ENCODE peak calls at places on chromosomes 11 and 22, in eight cellular contexts. One of them, this sample, is unnamed.
A peak's percentile ranks its signal among the peaks of the same experiment; 100 is the strongest.

GRCh38 chr11:108483163-108483562 is 15.0 kb downstream of the POGLUT3 start:
- DNase-seq in activated CD8-positive, alpha-beta memory T cell treated with anti-CD3 and anti-CD28 coated beads, Interleukin-2, amount 10 ng/mL, durations not matched to agents 7 days and 5 days: no peak
- DNase-seq in stimulated activated CD8-positive, alpha-beta memory T cell treated with anti-CD3 and anti-CD28 coated beads, Interleukin-2, amount 100 ng/mL, for 1 hour: no peak
- DNase-seq in activated naive CD8-positive, alpha-beta T cell treated with anti-CD3 and anti-CD28 coated beads, Interleukin-2, amount 50 U/mL, for 24 hours: no peak
- DNase-seq in left ventricle myocardium superior: no peak
- DNase-seq in NCI-H1092: no peak
- DNase-seq in body of pancreas: no peak
- DNase-seq in psoas muscle: no peak
- DNase-seq in this sample: no peak

GRCh38 chr22:50697667-50698506 is 25.3 kb downstream of the SHANK3 start:
- DNase-seq in activated CD8-positive, alpha-beta memory T cell treated with anti-CD3 and anti-CD28 coated beads, Interleukin-2, amount 10 ng/mL, durations not matched to agents 7 days and 5 days: no peak
- DNase-seq in stimulated activated CD8-positive, alpha-beta memory T cell treated with anti-CD3 and anti-CD28 coated beads, Interleukin-2, amount 100 ng/mL, for 1 hour: no peak
- DNase-seq in activated naive CD8-positive, alpha-beta T cell treated with anti-CD3 and anti-CD28 coated beads, Interleukin-2, amount 50 U/mL, for 24 hours: no peak
- DNase-seq in left ventricle myocardium superior: no peak
- DNase-seq in NCI-H1092: no peak
- DNase-seq in body of pancreas: peak; percentile 3
- DNase-seq in psoas muscle: peak; percentile 19
- DNase-seq in this sample: no peak

GRCh38 chr22:27987557-27987956 is 68.5 kb upstream of the PITPNB start:
- DNase-seq in activated CD8-positive, alpha-beta memory T cell treated with anti-CD3 and anti-CD28 coated beads, Interleukin-2, amount 10 ng/mL, durations not matched to agents 7 days and 5 days: peak; percentile 40
- DNase-seq in stimulated activated CD8-positive, alpha-beta memory T cell treated with anti-CD3 and anti-CD28 coated beads, Interleukin-2, amount 100 ng/mL, for 1 hour: no peak
- DNase-seq in activated naive CD8-positive, alpha-beta T cell treated with anti-CD3 and anti-CD28 coated beads, Interleukin-2, amount 50 U/mL, for 24 hours: no peak
- DNase-seq in left ventricle myocardium superior: no peak
- DNase-seq in NCI-H1092: no peak
- DNase-seq in body of pancreas: no peak
- DNase-seq in psoas muscle: no peak
- DNase-seq in this sample: peak; percentile 51

GRCh38 chr11:82546556-82547162 is 187.0 kb downstream of the FAM181B start:
- DNase-seq in activated CD8-positive, alpha-beta memory T cell treated with anti-CD3 and anti-CD28 coated beads, Interleukin-2, amount 10 ng/mL, durations not matched to agents 7 days and 5 days: no peak
- DNase-seq in stimulated activated CD8-positive, alpha-beta memory T cell treated with anti-CD3 and anti-CD28 coated beads, Interleukin-2, amount 100 ng/mL, for 1 hour: no peak
- DNase-seq in activated naive CD8-positive, alpha-beta T cell treated with anti-CD3 and anti-CD28 coated beads, Interleukin-2, amount 50 U/mL, for 24 hours: no peak
- DNase-seq in left ventricle myocardium superior: no peak
- DNase-seq in NCI-H1092: no peak
- DNase-seq in body of pancreas: peak; percentile 43
- DNase-seq in psoas muscle: no peak
- DNase-seq in this sample: no peak

GRCh38 chr11:120332822-120333716 is 3.1 kb upstream of the ARHGEF12 start:
- DNase-seq in activated CD8-positive, alpha-beta memory T cell treated with anti-CD3 and anti-CD28 coated beads, Interleukin-2, amount 10 ng/mL, durations not matched to agents 7 days and 5 days: no peak
- DNase-seq in stimulated activated CD8-positive, alpha-beta memory T cell treated with anti-CD3 and anti-CD28 coated beads, Interleukin-2, amount 100 ng/mL, for 1 hour: no peak
- DNase-seq in activated naive CD8-positive, alpha-beta T cell treated with anti-CD3 and anti-CD28 coated beads, Interleukin-2, amount 50 U/mL, for 24 hours: no peak
- DNase-seq in left ventricle myocardium superior: no peak
- DNase-seq in NCI-H1092: no peak
- DNase-seq in body of pancreas: no peak
- DNase-seq in psoas muscle: no peak
- DNase-seq in this sample: peak; percentile 45

GRCh38 chr11:71247551-71248250 is 4.7 kb downstream of the SHANK2 start:
- DNase-seq in activated CD8-positive, alpha-beta memory T cell treated with anti-CD3 and anti-CD28 coated beads, Interleukin-2, amount 10 ng/mL, durations not matched to agents 7 days and 5 days: no peak
- DNase-seq in stimulated activated CD8-positive, alpha-beta memory T cell treated with anti-CD3 and anti-CD28 coated beads, Interleukin-2, amount 100 ng/mL, for 1 hour: no peak
- DNase-seq in activated naive CD8-positive, alpha-beta T cell treated with anti-CD3 and anti-CD28 coated beads, Interleukin-2, amount 50 U/mL, for 24 hours: no peak
- DNase-seq in left ventricle myocardium superior: peak; percentile 74
- DNase-seq in NCI-H1092: no peak
- DNase-seq in body of pancreas: peak; percentile 57
- DNase-seq in psoas muscle: no peak
- DNase-seq in this sample: no peak

GRCh38 chr22:39344046-39344390 is 5.8 kb upstream of the SYNGR1 start:
- DNase-seq in activated CD8-positive, alpha-beta memory T cell treated with anti-CD3 and anti-CD28 coated beads, Interleukin-2, amount 10 ng/mL, durations not matched to agents 7 days and 5 days: no peak
- DNase-seq in stimulated activated CD8-positive, alpha-beta memory T cell treated with anti-CD3 and anti-CD28 coated beads, Interleukin-2, amount 100 ng/mL, for 1 hour: no peak
- DNase-seq in activated naive CD8-positive, alpha-beta T cell treated with anti-CD3 and anti-CD28 coated beads, Interleukin-2, amount 50 U/mL, for 24 hours: no peak
- DNase-seq in left ventricle myocardium superior: no peak
- DNase-seq in NCI-H1092: no peak
- DNase-seq in body of pancreas: no peak
- DNase-seq in psoas muscle: no peak
- DNase-seq in this sample: no peak

GRCh38 chr11:36376315-36376887 is 80.3 kb downstream of the PRR5L start:
- DNase-seq in activated CD8-positive, alpha-beta memory T cell treated with anti-CD3 and anti-CD28 coated beads, Interleukin-2, amount 10 ng/mL, durations not matched to agents 7 days and 5 days: no peak
- DNase-seq in stimulated activated CD8-positive, alpha-beta memory T cell treated with anti-CD3 and anti-CD28 coated beads, Interleukin-2, amount 100 ng/mL, for 1 hour: no peak
- DNase-seq in activated naive CD8-positive, alpha-beta T cell treated with anti-CD3 and anti-CD28 coated beads, Interleukin-2, amount 50 U/mL, for 24 hours: peak; percentile 29
- DNase-seq in left ventricle myocardium superior: peak; percentile 57
- DNase-seq in NCI-H1092: no peak
- DNase-seq in body of pancreas: no peak
- DNase-seq in psoas muscle: peak; percentile 23
- DNase-seq in this sample: peak; percentile 14

GRCh38 chr22:31089101-31090100 is 8.3 kb downstream of the SMTN start:
- DNase-seq in activated CD8-positive, alpha-beta memory T cell treated with anti-CD3 and anti-CD28 coated beads, Interleukin-2, amount 10 ng/mL, durations not matched to agents 7 days and 5 days: no peak
- DNase-seq in stimulated activated CD8-positive, alpha-beta memory T cell treated with anti-CD3 and anti-CD28 coated beads, Interleukin-2, amount 100 ng/mL, for 1 hour: no peak
- DNase-seq in activated naive CD8-positive, alpha-beta T cell treated with anti-CD3 and anti-CD28 coated beads, Interleukin-2, amount 50 U/mL, for 24 hours: peak; percentile 32
- DNase-seq in left ventricle myocardium superior: peak; percentile 80
- DNase-seq in NCI-H1092: peak; percentile 20
- DNase-seq in body of pancreas: peak; percentile 51
- DNase-seq in psoas muscle: peak; percentile 59
- DNase-seq in this sample: peak; percentile 74

GRCh38 chr22:20884454-20884853 is 25.6 kb downstream of the SNAP29 start:
- DNase-seq in activated CD8-positive, alpha-beta memory T cell treated with anti-CD3 and anti-CD28 coated beads, Interleukin-2, amount 10 ng/mL, durations not matched to agents 7 days and 5 days: no peak
- DNase-seq in stimulated activated CD8-positive, alpha-beta memory T cell treated with anti-CD3 and anti-CD28 coated beads, Interleukin-2, amount 100 ng/mL, for 1 hour: no peak
- DNase-seq in activated naive CD8-positive, alpha-beta T cell treated with anti-CD3 and anti-CD28 coated beads, Interleukin-2, amount 50 U/mL, for 24 hours: no peak
- DNase-seq in left ventricle myocardium superior: no peak
- DNase-seq in NCI-H1092: no peak
- DNase-seq in body of pancreas: no peak
- DNase-seq in psoas muscle: no peak
- DNase-seq in this sample: no peak

GRCh38 chr22:21590809-21591641 is 23.5 kb downstream of the UBE2L3 start:
- DNase-seq in activated CD8-positive, alpha-beta memory T cell treated with anti-CD3 and anti-CD28 coated beads, Interleukin-2, amount 10 ng/mL, durations not matched to agents 7 days and 5 days: no peak
- DNase-seq in stimulated activated CD8-positive, alpha-beta memory T cell treated with anti-CD3 and anti-CD28 coated beads, Interleukin-2, amount 100 ng/mL, for 1 hour: no peak
- DNase-seq in activated naive CD8-positive, alpha-beta T cell treated with anti-CD3 and anti-CD28 coated beads, Interleukin-2, amount 50 U/mL, for 24 hours: no peak
- DNase-seq in left ventricle myocardium superior: no peak
- DNase-seq in NCI-H1092: no peak
- DNase-seq in body of pancreas: no peak
- DNase-seq in psoas muscle: no peak
- DNase-seq in this sample: no peak

GRCh38 chr22:43166132-43166930 is 15.0 kb downstream of the TSPO start:
- DNase-seq in activated CD8-positive, alpha-beta memory T cell treated with anti-CD3 and anti-CD28 coated beads, Interleukin-2, amount 10 ng/mL, durations not matched to agents 7 days and 5 days: no peak
- DNase-seq in stimulated activated CD8-positive, alpha-beta memory T cell treated with anti-CD3 and anti-CD28 coated beads, Interleukin-2, amount 100 ng/mL, for 1 hour: no peak
- DNase-seq in activated naive CD8-positive, alpha-beta T cell treated with anti-CD3 and anti-CD28 coated beads, Interleukin-2, amount 50 U/mL, for 24 hours: no peak
- DNase-seq in left ventricle myocardium superior: no peak
- DNase-seq in NCI-H1092: no peak
- DNase-seq in body of pancreas: no peak
- DNase-seq in psoas muscle: no peak
- DNase-seq in this sample: no peak

GRCh38 chr11:7787239-7787638 is 9.5 kb downstream of the OR5P2 start:
- DNase-seq in activated CD8-positive, alpha-beta memory T cell treated with anti-CD3 and anti-CD28 coated beads, Interleukin-2, amount 10 ng/mL, durations not matched to agents 7 days and 5 days: no peak
- DNase-seq in stimulated activated CD8-positive, alpha-beta memory T cell treated with anti-CD3 and anti-CD28 coated beads, Interleukin-2, amount 100 ng/mL, for 1 hour: no peak
- DNase-seq in activated naive CD8-positive, alpha-beta T cell treated with anti-CD3 and anti-CD28 coated beads, Interleukin-2, amount 50 U/mL, for 24 hours: no peak
- DNase-seq in left ventricle myocardium superior: no peak
- DNase-seq in NCI-H1092: no peak
- DNase-seq in body of pancreas: no peak
- DNase-seq in psoas muscle: no peak
- DNase-seq in this sample: no peak

GRCh38 chr11:10978189-10978588 is 120.3 kb upstream of the ZBED5 start:
- DNase-seq in activated CD8-positive, alpha-beta memory T cell treated with anti-CD3 and anti-CD28 coated beads, Interleukin-2, amount 10 ng/mL, durations not matched to agents 7 days and 5 days: no peak
- DNase-seq in stimulated activated CD8-positive, alpha-beta memory T cell treated with anti-CD3 and anti-CD28 coated beads, Interleukin-2, amount 100 ng/mL, for 1 hour: no peak
- DNase-seq in activated naive CD8-positive, alpha-beta T cell treated with anti-CD3 and anti-CD28 coated beads, Interleukin-2, amount 50 U/mL, for 24 hours: no peak
- DNase-seq in left ventricle myocardium superior: no peak
- DNase-seq in NCI-H1092: no peak
- DNase-seq in body of pancreas: no peak
- DNase-seq in psoas muscle: no peak
- DNase-seq in this sample: no peak

GRCh38 chr22:40422558-40423245 is 52.3 kb downstream of the SGSM3 start:
- DNase-seq in activated CD8-positive, alpha-beta memory T cell treated with anti-CD3 and anti-CD28 coated beads, Interleukin-2, amount 10 ng/mL, durations not matched to agents 7 days and 5 days: no peak
- DNase-seq in stimulated activated CD8-positive, alpha-beta memory T cell treated with anti-CD3 and anti-CD28 coated beads, Interleukin-2, amount 100 ng/mL, for 1 hour: no peak
- DNase-seq in activated naive CD8-positive, alpha-beta T cell treated with anti-CD3 and anti-CD28 coated beads, Interleukin-2, amount 50 U/mL, for 24 hours: no peak
- DNase-seq in left ventricle myocardium superior: no peak
- DNase-seq in NCI-H1092: no peak
- DNase-seq in body of pancreas: no peak
- DNase-seq in psoas muscle: no peak
- DNase-seq in this sample: no peak

GRCh38 chr11:55707029-55707428 is 45.0 kb downstream of the OR4C6 start:
- DNase-seq in activated CD8-positive, alpha-beta memory T cell treated with anti-CD3 and anti-CD28 coated beads, Interleukin-2, amount 10 ng/mL, durations not matched to agents 7 days and 5 days: no peak
- DNase-seq in stimulated activated CD8-positive, alpha-beta memory T cell treated with anti-CD3 and anti-CD28 coated beads, Interleukin-2, amount 100 ng/mL, for 1 hour: no peak
- DNase-seq in activated naive CD8-positive, alpha-beta T cell treated with anti-CD3 and anti-CD28 coated beads, Interleukin-2, amount 50 U/mL, for 24 hours: no peak
- DNase-seq in left ventricle myocardium superior: no peak
- DNase-seq in NCI-H1092: peak; percentile 1
- DNase-seq in body of pancreas: no peak
- DNase-seq in psoas muscle: no peak
- DNase-seq in this sample: peak; percentile 45

GRCh38 chr11:89487016-89487415 is 4.2 kb downstream of the NOX4 start:
- DNase-seq in activated CD8-positive, alpha-beta memory T cell treated with anti-CD3 and anti-CD28 coated beads, Interleukin-2, amount 10 ng/mL, durations not matched to agents 7 days and 5 days: no peak
- DNase-seq in stimulated activated CD8-positive, alpha-beta memory T cell treated with anti-CD3 and anti-CD28 coated beads, Interleukin-2, amount 100 ng/mL, for 1 hour: no peak
- DNase-seq in activated naive CD8-positive, alpha-beta T cell treated with anti-CD3 and anti-CD28 coated beads, Interleukin-2, amount 50 U/mL, for 24 hours: no peak
- DNase-seq in left ventricle myocardium superior: no peak
- DNase-seq in NCI-H1092: no peak
- DNase-seq in body of pancreas: no peak
- DNase-seq in psoas muscle: no peak
- DNase-seq in this sample: peak; percentile 21

GRCh38 chr11:19676508-19677379 is 35.9 kb upstream of the NAV2 start:
- DNase-seq in activated CD8-positive, alpha-beta memory T cell treated with anti-CD3 and anti-CD28 coated beads, Interleukin-2, amount 10 ng/mL, durations not matched to agents 7 days and 5 days: no peak
- DNase-seq in stimulated activated CD8-positive, alpha-beta memory T cell treated with anti-CD3 and anti-CD28 coated beads, Interleukin-2, amount 100 ng/mL, for 1 hour: no peak
- DNase-seq in activated naive CD8-positive, alpha-beta T cell treated with anti-CD3 and anti-CD28 coated beads, Interleukin-2, amount 50 U/mL, for 24 hours: no peak
- DNase-seq in left ventricle myocardium superior: no peak
- DNase-seq in NCI-H1092: no peak
- DNase-seq in body of pancreas: no peak
- DNase-seq in psoas muscle: peak; percentile 33
- DNase-seq in this sample: no peak

GRCh38 chr11:68438658-68439259 is 21.8 kb upstream of the PPP6R3 start:
- DNase-seq in activated CD8-positive, alpha-beta memory T cell treated with anti-CD3 and anti-CD28 coated beads, Interleukin-2, amount 10 ng/mL, durations not matched to agents 7 days and 5 days: no peak
- DNase-seq in stimulated activated CD8-positive, alpha-beta memory T cell treated with anti-CD3 and anti-CD28 coated beads, Interleukin-2, amount 100 ng/mL, for 1 hour: no peak
- DNase-seq in activated naive CD8-positive, alpha-beta T cell treated with anti-CD3 and anti-CD28 coated beads, Interleukin-2, amount 50 U/mL, for 24 hours: no peak
- DNase-seq in left ventricle myocardium superior: no peak
- DNase-seq in NCI-H1092: no peak
- DNase-seq in body of pancreas: no peak
- DNase-seq in psoas muscle: no peak
- DNase-seq in this sample: no peak

GRCh38 chr22:21651521-21652009 is 9.5 kb downstream of the SDF2L1 start:
- DNase-seq in activated CD8-positive, alpha-beta memory T cell treated with anti-CD3 and anti-CD28 coated beads, Interleukin-2, amount 10 ng/mL, durations not matched to agents 7 days and 5 days: peak; percentile 52
- DNase-seq in stimulated activated CD8-positive, alpha-beta memory T cell treated with anti-CD3 and anti-CD28 coated beads, Interleukin-2, amount 100 ng/mL, for 1 hour: no peak
- DNase-seq in activated naive CD8-positive, alpha-beta T cell treated with anti-CD3 and anti-CD28 coated beads, Interleukin-2, amount 50 U/mL, for 24 hours: no peak
- DNase-seq in left ventricle myocardium superior: no peak
- DNase-seq in NCI-H1092: no peak
- DNase-seq in body of pancreas: no peak
- DNase-seq in psoas muscle: no peak
- DNase-seq in this sample: no peak

GRCh38 chr11:82507288-82507687 is 226.4 kb downstream of the FAM181B start:
- DNase-seq in activated CD8-positive, alpha-beta memory T cell treated with anti-CD3 and anti-CD28 coated beads, Interleukin-2, amount 10 ng/mL, durations not matched to agents 7 days and 5 days: no peak
- DNase-seq in stimulated activated CD8-positive, alpha-beta memory T cell treated with anti-CD3 and anti-CD28 coated beads, Interleukin-2, amount 100 ng/mL, for 1 hour: no peak
- DNase-seq in activated naive CD8-positive, alpha-beta T cell treated with anti-CD3 and anti-CD28 coated beads, Interleukin-2, amount 50 U/mL, for 24 hours: no peak
- DNase-seq in left ventricle myocardium superior: no peak
- DNase-seq in NCI-H1092: no peak
- DNase-seq in body of pancreas: no peak
- DNase-seq in psoas muscle: no peak
- DNase-seq in this sample: no peak

GRCh38 chr11:1736447-1736992 is 13.9 kb downstream of the IFITM10 start:
- DNase-seq in activated CD8-positive, alpha-beta memory T cell treated with anti-CD3 and anti-CD28 coated beads, Interleukin-2, amount 10 ng/mL, durations not matched to agents 7 days and 5 days: no peak
- DNase-seq in stimulated activated CD8-positive, alpha-beta memory T cell treated with anti-CD3 and anti-CD28 coated beads, Interleukin-2, amount 100 ng/mL, for 1 hour: no peak
- DNase-seq in activated naive CD8-positive, alpha-beta T cell treated with anti-CD3 and anti-CD28 coated beads, Interleukin-2, amount 50 U/mL, for 24 hours: no peak
- DNase-seq in left ventricle myocardium superior: no peak
- DNase-seq in NCI-H1092: no peak
- DNase-seq in body of pancreas: no peak
- DNase-seq in psoas muscle: no peak
- DNase-seq in this sample: no peak

GRCh38 chr11:134845474-134846435 is 433.7 kb upstream of the B3GAT1 start:
- DNase-seq in activated CD8-positive, alpha-beta memory T cell treated with anti-CD3 and anti-CD28 coated beads, Interleukin-2, amount 10 ng/mL, durations not matched to agents 7 days and 5 days: peak; percentile 23
- DNase-seq in stimulated activated CD8-positive, alpha-beta memory T cell treated with anti-CD3 and anti-CD28 coated beads, Interleukin-2, amount 100 ng/mL, for 1 hour: no peak
- DNase-seq in activated naive CD8-positive, alpha-beta T cell treated with anti-CD3 and anti-CD28 coated beads, Interleukin-2, amount 50 U/mL, for 24 hours: no peak
- DNase-seq in left ventricle myocardium superior: no peak
- DNase-seq in NCI-H1092: no peak
- DNase-seq in body of pancreas: no peak
- DNase-seq in psoas muscle: no peak
- DNase-seq in this sample: no peak

GRCh38 chr11:15724611-15725010 is 609.9 kb downstream of the INSC start:
- DNase-seq in activated CD8-positive, alpha-beta memory T cell treated with anti-CD3 and anti-CD28 coated beads, Interleukin-2, amount 10 ng/mL, durations not matched to agents 7 days and 5 days: no peak
- DNase-seq in stimulated activated CD8-positive, alpha-beta memory T cell treated with anti-CD3 and anti-CD28 coated beads, Interleukin-2, amount 100 ng/mL, for 1 hour: no peak
- DNase-seq in activated naive CD8-positive, alpha-beta T cell treated with anti-CD3 and anti-CD28 coated beads, Interleukin-2, amount 50 U/mL, for 24 hours: no peak
- DNase-seq in left ventricle myocardium superior: no peak
- DNase-seq in NCI-H1092: no peak
- DNase-seq in body of pancreas: no peak
- DNase-seq in psoas muscle: no peak
- DNase-seq in this sample: no peak

GRCh38 chr22:35812600-35812999 is 94.9 kb downstream of the APOL5 start:
- DNase-seq in activated CD8-positive, alpha-beta memory T cell treated with anti-CD3 and anti-CD28 coated beads, Interleukin-2, amount 10 ng/mL, durations not matched to agents 7 days and 5 days: no peak
- DNase-seq in stimulated activated CD8-positive, alpha-beta memory T cell treated with anti-CD3 and anti-CD28 coated beads, Interleukin-2, amount 100 ng/mL, for 1 hour: no peak
- DNase-seq in activated naive CD8-positive, alpha-beta T cell treated with anti-CD3 and anti-CD28 coated beads, Interleukin-2, amount 50 U/mL, for 24 hours: no peak
- DNase-seq in left ventricle myocardium superior: no peak
- DNase-seq in NCI-H1092: no peak
- DNase-seq in body of pancreas: no peak
- DNase-seq in psoas muscle: no peak
- DNase-seq in this sample: no peak

GRCh38 chr11:119179983-119180382 is 5.3 kb upstream of the NHERF4 start:
- DNase-seq in activated CD8-positive, alpha-beta memory T cell treated with anti-CD3 and anti-CD28 coated beads, Interleukin-2, amount 10 ng/mL, durations not matched to agents 7 days and 5 days: no peak
- DNase-seq in stimulated activated CD8-positive, alpha-beta memory T cell treated with anti-CD3 and anti-CD28 coated beads, Interleukin-2, amount 100 ng/mL, for 1 hour: no peak
- DNase-seq in activated naive CD8-positive, alpha-beta T cell treated with anti-CD3 and anti-CD28 coated beads, Interleukin-2, amount 50 U/mL, for 24 hours: no peak
- DNase-seq in left ventricle myocardium superior: no peak
- DNase-seq in NCI-H1092: peak; percentile 38
- DNase-seq in body of pancreas: peak; percentile 50
- DNase-seq in psoas muscle: no peak
- DNase-seq in this sample: no peak